ENCODE peak calls at places on chromosome 9, in seven cellular contexts. One of them, this sample, is unnamed.

GRCh38 chr9:92961627-92962302 is 14.4 kb downstream of the FGD3 start:
- DNase-seq in mesendoderm: no peak
- DNase-seq in H1: no peak
- DNase-seq in mesenchymal stem cell: no peak
- DNase-seq in H9: no peak
- DNase-seq in neuronal stem cell: no peak
- DNase-seq in IMR-90: no peak
- DNase-seq in this sample: no peak

GRCh38 chr9:137382728-137383452 is 40.1 kb downstream of the EXD3 start:
- DNase-seq in H1: no peak
- DNase-seq in neuronal stem cell: no peak
- DNase-seq in H9: peak
- DNase-seq in mesendoderm: peak
- DNase-seq in IMR-90: no peak
- DNase-seq in mesenchymal stem cell: no peak
- DNase-seq in this sample: no peak

GRCh38 chr9:22170162-22170932 is 161.2 kb upstream of the CDKN2B start:
- DNase-seq in neuronal stem cell: no peak
- DNase-seq in H1: no peak
- DNase-seq in H9: no peak
- DNase-seq in IMR-90: peak
- DNase-seq in mesendoderm: no peak
- DNase-seq in mesenchymal stem cell: peak
- DNase-seq in this sample: no peak

GRCh38 chr9:70110194-70111041 is 66.8 kb downstream of the MAMDC2 start:
- DNase-seq in IMR-90: peak
- DNase-seq in neuronal stem cell: no peak
- DNase-seq in H1: no peak
- DNase-seq in H9: no peak
- DNase-seq in mesenchymal stem cell: peak
- DNase-seq in mesendoderm: no peak
- DNase-seq in this sample: no peak

GRCh38 chr9:9504869-9505268 is 1107.9 kb downstream of the PTPRD start:
- DNase-seq in IMR-90: no peak
- DNase-seq in mesenchymal stem cell: no peak
- DNase-seq in H9: no peak
- DNase-seq in mesendoderm: no peak
- DNase-seq in H1: no peak
- DNase-seq in neuronal stem cell: no peak
- DNase-seq in this sample: no peak

GRCh38 chr9:21585756-21586752 is 103.9 kb upstream of the IFNE start:
- DNase-seq in neuronal stem cell: no peak
- DNase-seq in H9: no peak
- DNase-seq in H1: no peak
- DNase-seq in mesendoderm: no peak
- DNase-seq in mesenchymal stem cell: peak
- DNase-seq in IMR-90: no peak
- DNase-seq in this sample: no peak

GRCh38 chr9:120331913-120332312 is 248.1 kb downstream of the CDK5RAP2 start:
- DNase-seq in mesendoderm: no peak
- DNase-seq in IMR-90: no peak
- DNase-seq in H1: no peak
- DNase-seq in H9: no peak
- DNase-seq in mesenchymal stem cell: no peak
- DNase-seq in neuronal stem cell: no peak
- DNase-seq in this sample: no peak

GRCh38 chr9:71814226-71814625 is 45.9 kb upstream of the CEMIP2 start:
- DNase-seq in H9: no peak
- DNase-seq in H1: no peak
- DNase-seq in neuronal stem cell: no peak
- DNase-seq in mesenchymal stem cell: no peak
- DNase-seq in IMR-90: no peak
- DNase-seq in mesendoderm: no peak
- DNase-seq in this sample: no peak

GRCh38 chr9:74071502-74071901 is 425.6 kb upstream of the RORB start:
- DNase-seq in mesenchymal stem cell: no peak
- DNase-seq in mesendoderm: no peak
- DNase-seq in H9: no peak
- DNase-seq in H1: no peak
- DNase-seq in IMR-90: no peak
- DNase-seq in neuronal stem cell: no peak
- DNase-seq in this sample: no peak

GRCh38 chr9:120648581-120648980 is 65.7 kb downstream of the MEGF9 start:
- DNase-seq in neuronal stem cell: no peak
- DNase-seq in H1: no peak
- DNase-seq in mesendoderm: no peak
- DNase-seq in IMR-90: no peak
- DNase-seq in H9: no peak
- DNase-seq in mesenchymal stem cell: no peak
- DNase-seq in this sample: no peak

GRCh38 chr9:78874056-78874455 is 577.1 kb downstream of the PSAT1 start:
- DNase-seq in mesendoderm: no peak
- DNase-seq in mesenchymal stem cell: no peak
- DNase-seq in H9: no peak
- DNase-seq in IMR-90: no peak
- DNase-seq in H1: no peak
- DNase-seq in neuronal stem cell: no peak
- DNase-seq in this sample: no peak

GRCh38 chr9:12916037-12916436 is 141.2 kb downstream of the LURAP1L start:
- DNase-seq in mesenchymal stem cell: peak
- DNase-seq in mesendoderm: peak
- DNase-seq in H1: peak
- DNase-seq in H9: no peak
- DNase-seq in IMR-90: peak
- DNase-seq in neuronal stem cell: peak
- DNase-seq in this sample: no peak

GRCh38 chr9:127973169-127974001 is 7.4 kb downstream of the EEIG1 start:
- DNase-seq in H9: peak
- DNase-seq in mesendoderm: no peak
- DNase-seq in IMR-90: no peak
- DNase-seq in mesenchymal stem cell: no peak
- DNase-seq in neuronal stem cell: no peak
- DNase-seq in H1: no peak
- DNase-seq in this sample: no peak

GRCh38 chr9:113621309-113621791 is 157.8 kb downstream of the RGS3 start:
- DNase-seq in H9: no peak
- DNase-seq in mesenchymal stem cell: peak
- DNase-seq in mesendoderm: peak
- DNase-seq in IMR-90: peak
- DNase-seq in neuronal stem cell: no peak
- DNase-seq in H1: no peak
- DNase-seq in this sample: peak

GRCh38 chr9:21889673-21890072 is 87.2 kb downstream of the MTAP start:
- DNase-seq in mesenchymal stem cell: no peak
- DNase-seq in mesendoderm: no peak
- DNase-seq in H9: no peak
- DNase-seq in H1: no peak
- DNase-seq in IMR-90: no peak
- DNase-seq in neuronal stem cell: no peak
- DNase-seq in this sample: no peak

GRCh38 chr9:104983491-104983890 is 55.5 kb upstream of the ABCA1 start:
- DNase-seq in H1: no peak
- DNase-seq in IMR-90: no peak
- DNase-seq in H9: no peak
- DNase-seq in mesendoderm: no peak
- DNase-seq in mesenchymal stem cell: no peak
- DNase-seq in neuronal stem cell: no peak
- DNase-seq in this sample: no peak

GRCh38 chr9:133505186-133505830 is 19.5 kb downstream of the MYMK start:
- DNase-seq in mesenchymal stem cell: peak
- DNase-seq in H9: no peak
- DNase-seq in H1: no peak
- DNase-seq in mesendoderm: no peak
- DNase-seq in neuronal stem cell: no peak
- DNase-seq in IMR-90: peak
- DNase-seq in this sample: no peak

GRCh38 chr9:81871695-81872094 is 56.5 kb upstream of the SPATA31D4 start:
- DNase-seq in H9: no peak
- DNase-seq in mesendoderm: peak
- DNase-seq in IMR-90: peak
- DNase-seq in H1: no peak
- DNase-seq in mesenchymal stem cell: peak
- DNase-seq in neuronal stem cell: no peak
- DNase-seq in this sample: no peak

GRCh38 chr9:121989010-121989409 is 104.1 kb downstream of the TTLL11 start:
- DNase-seq in mesendoderm: peak
- DNase-seq in H1: peak
- DNase-seq in neuronal stem cell: peak
- DNase-seq in mesenchymal stem cell: no peak
- DNase-seq in IMR-90: peak
- DNase-seq in H9: peak
- DNase-seq in this sample: no peak

GRCh38 chr9:124264812-124265211 is 7.1 kb downstream of the NEK6 start:
- DNase-seq in neuronal stem cell: no peak
- DNase-seq in IMR-90: peak
- DNase-seq in mesenchymal stem cell: no peak
- DNase-seq in H1: no peak
- DNase-seq in mesendoderm: no peak
- DNase-seq in H9: no peak
- DNase-seq in this sample: no peak
- H2BK5ac ChIP-seq in neuronal stem cell: no peak
- H2BK5ac ChIP-seq in IMR-90: peak
- H2BK5ac ChIP-seq in mesenchymal stem cell: no peak
- H2BK5ac ChIP-seq in H1: no peak
- H2BK5ac ChIP-seq in mesendoderm: no peak
- H2BK5ac ChIP-seq in H9: no peak
- H2BK5ac ChIP-seq in this sample: no peak

DNA sequence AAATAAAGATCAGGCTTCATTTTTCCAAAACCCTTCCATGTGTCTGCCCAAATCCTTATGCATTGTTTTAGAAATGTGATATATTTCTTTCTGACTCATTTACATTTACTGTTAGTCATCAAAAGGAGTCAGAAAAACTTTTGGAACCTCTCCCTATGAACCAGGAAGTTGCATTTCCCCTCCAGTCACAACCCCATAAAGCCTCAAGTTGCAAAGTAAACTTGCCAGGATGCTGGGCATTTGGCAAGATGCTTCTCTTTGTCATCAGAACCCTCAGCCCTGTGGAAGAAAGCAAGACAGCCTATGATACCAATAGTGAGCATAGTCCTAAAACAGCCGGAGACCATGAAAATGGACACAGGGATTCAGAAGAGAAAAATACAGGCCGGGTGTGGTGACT is 84.2 kb downstream of the MUSK start:
- DNase-seq in neuronal stem cell: no peak
- DNase-seq in mesendoderm: no peak
- DNase-seq in H1: no peak
- DNase-seq in IMR-90: peak
- DNase-seq in mesenchymal stem cell: peak
- DNase-seq in H9: no peak
- DNase-seq in this sample: no peak
- H3K9ac ChIP-seq in neuronal stem cell: no peak
- H3K9ac ChIP-seq in mesendoderm: no peak
- H3K9ac ChIP-seq in H1: no peak
- H3K9ac ChIP-seq in IMR-90: no peak
- H3K9ac ChIP-seq in mesenchymal stem cell: peak
- H3K9ac ChIP-seq in H9: no peak
- H3K9ac ChIP-seq in this sample: no peak

GRCh38 chr9:37026936-37027581 is 7.0 kb downstream of the PAX5 start:
- DNase-seq in neuronal stem cell: no peak
- DNase-seq in H1: no peak
- DNase-seq in IMR-90: no peak
- DNase-seq in mesendoderm: peak
- DNase-seq in mesenchymal stem cell: no peak
- DNase-seq in H9: peak
- DNase-seq in this sample: no peak
- H2BK5ac ChIP-seq in neuronal stem cell: no peak
- H2BK5ac ChIP-seq in H1: no peak
- H2BK5ac ChIP-seq in IMR-90: no peak
- H2BK5ac ChIP-seq in mesendoderm: no peak
- H2BK5ac ChIP-seq in mesenchymal stem cell: no peak
- H2BK5ac ChIP-seq in H9: no peak
- H2BK5ac ChIP-seq in this sample: no peak

DNA sequence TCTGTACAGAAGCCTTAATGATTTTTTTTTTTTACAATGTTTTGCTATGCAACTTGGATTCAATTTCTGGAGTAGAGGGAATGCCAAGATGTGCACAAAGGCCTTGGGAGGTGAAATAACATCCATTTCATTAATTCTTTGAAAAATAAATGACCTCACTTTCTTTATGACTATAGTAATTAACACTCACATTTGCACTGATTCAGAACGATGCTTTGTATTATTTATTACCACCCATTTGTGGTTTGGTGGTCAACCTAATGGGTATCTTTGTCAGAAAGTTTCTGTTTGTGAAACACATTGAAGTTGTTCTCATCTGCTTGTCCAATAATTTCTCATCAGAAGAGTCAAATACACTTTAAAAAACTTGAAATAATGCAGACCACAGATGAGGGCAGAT is 169.3 kb downstream of the NTRK2 start:
- DNase-seq in H1: no peak
- DNase-seq in mesendoderm: no peak
- DNase-seq in H9: no peak
- DNase-seq in mesenchymal stem cell: no peak
- DNase-seq in neuronal stem cell: no peak
- DNase-seq in IMR-90: no peak
- DNase-seq in this sample: no peak
- H3K9ac ChIP-seq in H1: no peak
- H3K9ac ChIP-seq in mesendoderm: no peak
- H3K9ac ChIP-seq in H9: no peak
- H3K9ac ChIP-seq in mesenchymal stem cell: no peak
- H3K9ac ChIP-seq in neuronal stem cell: no peak
- H3K9ac ChIP-seq in IMR-90: no peak
- H3K9ac ChIP-seq in this sample: no peak

GRCh38 chr9:3741729-3742128 is 215.9 kb upstream of the RFX3 start:
- DNase-seq in mesenchymal stem cell: no peak
- DNase-seq in mesendoderm: no peak
- DNase-seq in H1: no peak
- DNase-seq in neuronal stem cell: no peak
- DNase-seq in IMR-90: no peak
- DNase-seq in H9: no peak
- DNase-seq in this sample: no peak
- H2BK5ac ChIP-seq in mesenchymal stem cell: no peak
- H2BK5ac ChIP-seq in mesendoderm: no peak
- H2BK5ac ChIP-seq in H1: no peak
- H2BK5ac ChIP-seq in neuronal stem cell: no peak
- H2BK5ac ChIP-seq in IMR-90: no peak
- H2BK5ac ChIP-seq in H9: no peak
- H2BK5ac ChIP-seq in this sample: no peak

GRCh38 chr9:129834489-129835127 is 467 bp downstream of the C9orf78 start:
- DNase-seq in H1: no peak
- DNase-seq in neuronal stem cell: no peak
- DNase-seq in IMR-90: no peak
- DNase-seq in H9: no peak
- DNase-seq in mesenchymal stem cell: no peak
- DNase-seq in mesendoderm: no peak
- DNase-seq in this sample: no peak
- H3K9ac ChIP-seq in H1: peak
- H3K9ac ChIP-seq in neuronal stem cell: peak
- H3K9ac ChIP-seq in IMR-90: peak
- H3K9ac ChIP-seq in H9: peak
- H3K9ac ChIP-seq in mesenchymal stem cell: peak
- H3K9ac ChIP-seq in mesendoderm: peak
- H3K9ac ChIP-seq in this sample: peak

This sample was measured in trophoblast cell.